ENCODE peak calls at places on chromosome 19, in nine cellular contexts. O, W, G, H, C, T, Z, E and F are unnamed samples.

GRCh38 chr19:53157601-53158000 is 1.3 kb downstream of the ZNF347 start:
- DNase-seq in E (no peak), W (no peak), O (peak; percentile 18), Z (peak; percentile 0), G (no peak), H (no peak), T (no peak), C (no peak), F (no peak)

GRCh38 chr19:1223018-1223855 is 14.6 kb downstream of the CBARP start:
- DNase-seq in Z (no peak), W (no peak), T (peak; percentile 73), E (no peak), G (no peak), O (peak; percentile 68), H (peak; percentile 68), C (no peak), F (no peak)

GRCh38 chr19:16868423-16869130 is 20.2 kb upstream of the F2RL3 start:
- DNase-seq in W (no peak), H (no peak), Z (no peak), C (no peak), E (no peak), G (no peak), T (no peak), O (no peak), F (no peak)

GRCh38 chr19:54257116-54257480 is at the start of gene LILRB5:
- DNase-seq in Z (no peak), T (no peak), H (no peak), G (no peak), C (no peak), E (no peak), O (no peak), W (no peak), F (no peak)

GRCh38 chr19:12596927-12597548 is 13.6 kb downstream of the ZNF490 start:
- DNase-seq in O (no peak), Z (no peak), T (no peak), H (no peak), C (no peak), G (no peak), E (no peak), W (no peak), F (no peak)

GRCh38 chr19:17340871-17341357 is 3.6 kb downstream of the GTPBP3 start:
- DNase-seq in G (no peak), O (no peak), Z (no peak), H (no peak), W (no peak), C (no peak), E (no peak), T (no peak), F (no peak)

GRCh38 chr19:13023666-13024065 is 28.4 kb downstream of the NFIX start:
- DNase-seq in H (no peak), C (no peak), T (no peak), O (no peak), Z (no peak), E (no peak), G (no peak), W (no peak), F (no peak)

GRCh38 chr19:33486407-33486806 is 35.2 kb downstream of the PEPD start:
- DNase-seq in G (no peak), E (no peak), H (no peak), T (no peak), Z (no peak), C (peak; percentile 56), W (no peak), O (no peak), F (no peak)

GRCh38 chr19:379796-380195 is 29.2 kb downstream of the C2CD4C start:
- DNase-seq in E (no peak), O (no peak), Z (no peak), G (no peak), H (no peak), C (peak; percentile 49), W (no peak), T (no peak), F (no peak)

GRCh38 chr19:48627211-48627864 is 8.0 kb downstream of the SPHK2 start:
- DNase-seq in Z (no peak), C (peak; percentile 80), T (no peak), O (peak; percentile 63), W (no peak), H (no peak), E (no peak), G (no peak), F (no peak)

GRCh38 chr19:17719730-17720486 is 628 bp downstream of the MAP1S start:
- DNase-seq in H (peak; percentile 15), T (no peak), E (no peak), W (no peak), Z (no peak), O (no peak), G (no peak), C (no peak), F (no peak)

GRCh38 chr19:10155834-10156233 is 36.1 kb upstream of the EIF3G start:
- DNase-seq in E (no peak), C (no peak), G (no peak), W (no peak), T (no peak), Z (no peak), H (no peak), O (no peak), F (no peak)

GRCh38 chr19:41905273-41906002 is 22.5 kb downstream of the ARHGEF1 start:
- DNase-seq in E (no peak), T (no peak), W (no peak), Z (no peak), G (no peak), C (no peak), H (no peak), O (no peak), F (no peak)

GRCh38 chr19:31664096-31664495 is 314.9 kb upstream of the TSHZ3 start:
- DNase-seq in Z (no peak), H (no peak), T (no peak), G (no peak), O (no peak), E (no peak), C (no peak), W (no peak), F (no peak)

GRCh38 chr19:45591004-45591637 is 6.5 kb upstream of the OPA3 start:
- DNase-seq in E (peak; percentile 54), Z (no peak), G (no peak), W (no peak), H (peak; percentile 66), O (peak; percentile 67), C (peak; percentile 85), T (peak; percentile 44), F (no peak)

GRCh38 chr19:14094854-14095253 is 4.3 kb upstream of the SAMD1 start:
- DNase-seq in H (no peak), G (no peak), C (no peak), W (no peak), O (no peak), Z (no peak), E (no peak), T (no peak), F (no peak)

GRCh38 chr19:21698215-21698614 is 69.2 kb downstream of the ZNF100 start:
- DNase-seq in G (peak; percentile 26), W (no peak), T (no peak), Z (peak; percentile 40), C (no peak), H (no peak), E (peak; percentile 6), O (no peak), F (peak; percentile 3)

GRCh38 chr19:19459707-19460251 is 54.3 kb downstream of the GATAD2A start:
- DNase-seq in Z (peak; percentile 58), H (peak; percentile 79), E (peak; percentile 83), G (peak; percentile 58), T (peak; percentile 61), W (peak; percentile 38), O (peak; percentile 76), C (peak; percentile 79), F (peak; percentile 25)

GRCh38 chr19:33293255-33294057 is 8.9 kb downstream of the CEBPA start:
- DNase-seq in W (peak; percentile 69), E (no peak), C (no peak), T (no peak), O (peak; percentile 80), H (no peak), G (no peak), Z (peak; percentile 54), F (peak; percentile 73)

GRCh38 chr19:14830702-14831101 is 4.3 kb downstream of the OR7A5 start:
- DNase-seq in H (no peak), W (no peak), T (no peak), G (no peak), Z (no peak), O (peak; percentile 22), C (no peak), E (no peak), F (no peak)

GRCh38 chr19:3798137-3798536 is 12.0 kb upstream of the MATK start:
- DNase-seq in G (no peak), E (peak; percentile 58), T (no peak), C (no peak), O (no peak), H (no peak), W (no peak), Z (no peak), F (no peak)

GRCh38 chr19:335072-335471 is 9.5 kb downstream of the MIER2 start:
- DNase-seq in W (no peak), H (no peak), Z (no peak), C (no peak), O (no peak), G (no peak), T (no peak), E (no peak), F (no peak)

GRCh38 chr19:32458500-32459123 is 53.0 kb downstream of the DPY19L3 start:
- DNase-seq in Z (no peak), T (peak; percentile 44), G (peak; percentile 13), W (no peak), H (peak; percentile 70), O (no peak), E (peak; percentile 48), C (no peak), F (no peak)

GRCh38 chr19:18861917-18862316 is 30.2 kb downstream of the UPF1 start:
- DNase-seq in H (no peak), E (no peak), G (no peak), T (no peak), W (no peak), Z (no peak), C (no peak), O (no peak), F (no peak)

GRCh38 chr19:13817018-13817614 is 21.9 kb downstream of the ZSWIM4 start:
- DNase-seq in W (no peak), C (peak; percentile 80), O (peak; percentile 34), G (no peak), Z (no peak), T (no peak), E (no peak), H (no peak), F (no peak)

GRCh38 chr19:7926727-7927604 is 1.0 kb upstream of the CTXN1 start:
- DNase-seq in O (no peak), W (no peak), H (no peak), G (no peak), Z (no peak), E (no peak), T (no peak), C (no peak), F (no peak)

GRCh38 chr19:39097299-39097698 is 13.1 kb downstream of the ACP7 start:
- DNase-seq in H (no peak), E (no peak), Z (no peak), G (no peak), T (no peak), W (no peak), C (no peak), O (no peak), F (no peak)

GRCh38 chr19:18408053-18408476 is 10.6 kb upstream of the LRRC25 start:
- DNase-seq in C (peak; percentile 80), O (peak; percentile 53), E (no peak), W (no peak), Z (peak; percentile 44), G (no peak), H (peak; percentile 90), T (peak; percentile 82), F (no peak)

GRCh38 chr19:3068071-3068470 is 5.8 kb upstream of the TLE5 start:
- DNase-seq in Z (no peak), T (no peak), H (no peak), E (no peak), W (no peak), C (no peak), G (no peak), O (no peak), F (no peak)

GRCh38 chr19:4575267-4575793 is 15.8 kb upstream of the SEMA6B start:
- DNase-seq in T (no peak), H (no peak), E (no peak), G (no peak), C (peak; percentile 90), Z (peak; percentile 92), W (peak; percentile 29), O (peak; percentile 99), F (peak; percentile 76)